ENCODE peak calls at places on chromosomes 2 and 18, in six cellular contexts. A, T, Y, E, C and R are unnamed samples.
A peak's percentile ranks its signal among the peaks of the same experiment; 100 is the strongest.

GRCh38 chr2:232588680-232589585 is 38.4 kb downstream of the EIF4E2 start:
- DNase-seq in A (peak; percentile 34), T (no peak), Y (peak; percentile 67), E (peak; percentile 85), C (no peak), R (peak; percentile 69)

GRCh38 chr2:82675186-82675585 is 1783.9 kb downstream of the SUCLG1 start:
- DNase-seq in A (no peak), T (no peak), Y (no peak), E (no peak), C (no peak), R (no peak)

GRCh38 chr2:48315847-48316194 is 214.1 kb upstream of the STON1 start:
- DNase-seq in A (no peak), T (no peak), Y (no peak), E (no peak), C (no peak), R (no peak)

GRCh38 chr2:48144777-48145176 is 238.5 kb upstream of the FBXO11 start:
- DNase-seq in A (no peak), T (no peak), Y (no peak), E (no peak), C (no peak), R (no peak)

GRCh38 chr2:176827269-176827668 is 385.3 kb upstream of the HNRNPA3 start:
- DNase-seq in A (no peak), T (no peak), Y (no peak), E (no peak), C (no peak), R (no peak)

GRCh38 chr18:7812431-7813063 is 245.4 kb downstream of the PTPRM start:
- DNase-seq in A (no peak), T (no peak), Y (no peak), E (no peak), C (no peak), R (no peak)

GRCh38 chr2:70888925-70889715 is 46.6 kb upstream of the ATP6V1B1 start:
- DNase-seq in A (no peak), T (no peak), Y (no peak), E (no peak), C (peak; percentile 83), R (no peak)

GRCh38 chr2:171541202-171541884 is 19.1 kb downstream of the CYBRD1 start:
- DNase-seq in A (no peak), T (no peak), Y (no peak), E (no peak), C (no peak), R (no peak)

GRCh38 chr18:74745658-74746403 is 148.2 kb downstream of the ZNF407 start:
- DNase-seq in A (no peak), T (no peak), Y (no peak), E (no peak), C (no peak), R (no peak)

GRCh38 chr2:61714210-61714609 is 139.7 kb downstream of the FAM161A start:
- DNase-seq in A (peak; percentile 61), T (no peak), Y (no peak), E (peak; percentile 87), C (no peak), R (peak; percentile 81)

GRCh38 chr18:4125246-4125938 is 329.7 kb downstream of the DLGAP1 start:
- DNase-seq in A (peak; percentile 32), T (no peak), Y (no peak), E (no peak), C (no peak), R (peak; percentile 30)

GRCh38 chr2:184210329-184210728 is 388.0 kb upstream of the ZNF804A start:
- DNase-seq in A (no peak), T (no peak), Y (no peak), E (no peak), C (no peak), R (no peak)

GRCh38 chr2:37670378-37671012 is 947 bp downstream of the CDC42EP3 start:
- DNase-seq in A (no peak), T (no peak), Y (no peak), E (no peak), C (no peak), R (no peak)

GRCh38 chr2:33336036-33336625 is 140.3 kb upstream of the RASGRP3 start:
- DNase-seq in A (no peak), T (no peak), Y (no peak), E (no peak), C (no peak), R (no peak)

GRCh38 chr18:57576316-57576715 is 10.2 kb downstream of the FECH start:
- DNase-seq in A (no peak), T (no peak), Y (no peak), E (no peak), C (no peak), R (no peak)

GRCh38 chr2:130370490-130370889 is 14.6 kb downstream of the PTPN18 start:
- DNase-seq in A (no peak), T (no peak), Y (no peak), E (no peak), C (no peak), R (no peak)

GRCh38 chr2:130372833-130373807 is 17.3 kb downstream of the PTPN18 start:
- DNase-seq in A (no peak), T (no peak), Y (no peak), E (no peak), C (peak; percentile 63), R (no peak)

GRCh38 chr2:130373808-130374365 is 18.0 kb downstream of the PTPN18 start:
- DNase-seq in A (no peak), T (no peak), Y (no peak), E (no peak), C (no peak), R (no peak)

GRCh38 chr2:130371723-130372054 is 15.8 kb downstream of the PTPN18 start:
- DNase-seq in A (no peak), T (no peak), Y (peak; percentile 29), E (no peak), C (no peak), R (no peak)

GRCh38 chr2:130372055-130372832 is 16.4 kb downstream of the PTPN18 start:
- DNase-seq in A (peak; percentile 91), T (peak; percentile 79), Y (peak; percentile 59), E (peak; percentile 91), C (peak; percentile 99), R (peak; percentile 74)
- TF ChIP-seq POLR2A in A (peak; percentile 54), T (peak; percentile 77), Y (peak; percentile 48), E (peak; percentile 64), C (peak; percentile 63), R (peak; percentile 14)

DNA sequence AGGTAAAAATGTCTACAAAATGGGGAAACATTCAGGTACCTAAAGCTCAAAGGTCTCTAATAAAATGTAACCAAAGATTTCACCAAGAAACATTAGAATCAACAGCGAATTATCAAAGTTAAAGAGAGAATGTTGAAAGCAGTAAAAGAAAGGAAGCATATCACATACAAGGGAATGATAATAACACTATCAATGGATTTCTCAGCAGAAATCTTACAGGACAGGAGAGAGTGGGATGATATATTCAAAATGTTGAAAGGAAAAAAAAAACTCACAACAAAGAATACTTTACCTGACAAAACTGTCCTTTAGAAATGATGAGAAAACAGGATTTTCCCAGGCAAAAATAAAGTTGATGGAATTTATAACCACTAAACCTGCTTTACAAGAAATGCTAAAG is 591.2 kb upstream of the POU3F3 start:
- DNase-seq in A (no peak), T (no peak), Y (no peak), E (no peak), C (no peak), R (no peak)
- TF ChIP-seq POLR2A in A (no peak), T (no peak), Y (no peak), E (no peak), C (no peak), R (no peak)

DNA sequence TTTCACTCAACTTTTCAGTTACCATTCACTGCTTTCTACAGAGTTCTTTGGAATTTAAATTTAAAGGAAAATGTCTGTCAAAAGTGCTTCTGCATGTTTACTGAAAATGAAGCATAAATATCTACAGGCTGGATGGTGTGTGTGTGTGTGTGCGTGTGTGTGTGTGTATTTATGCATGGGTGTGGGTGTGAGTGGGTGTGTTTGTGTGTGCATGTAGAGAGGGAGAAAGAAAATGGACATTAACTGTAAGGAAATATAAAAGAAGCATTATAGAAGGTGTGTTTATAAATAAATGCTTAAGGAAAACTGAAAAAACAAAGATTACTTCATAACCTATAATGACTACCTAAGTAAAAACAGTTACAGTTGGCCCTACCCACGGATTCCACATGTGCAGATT is 43.2 kb downstream of the FANCL start:
- DNase-seq in A (no peak), T (no peak), Y (no peak), E (no peak), C (no peak), R (no peak)
- TF ChIP-seq POLR2A in A (no peak), T (no peak), Y (no peak), E (no peak), C (no peak), R (no peak)

GRCh38 chr2:27053321-27053720 is 1.9 kb downstream of the AGBL5 start:
- DNase-seq in A (no peak), T (no peak), Y (no peak), E (no peak), C (peak; percentile 61), R (no peak)

GRCh38 chr2:27050996-27051901 is at the start of gene AGBL5:
- DNase-seq in A (peak; percentile 95), T (peak; percentile 99), Y (peak; percentile 96), E (peak; percentile 93), C (peak; percentile 96), R (peak; percentile 94)

GRCh38 chr2:27051902-27052645 is 606 bp downstream of the AGBL5 start:
- DNase-seq in A (no peak), T (no peak), Y (no peak), E (peak; percentile 49), C (no peak), R (peak; percentile 35)

GRCh38 chr2:27049422-27050280 is 1.8 kb upstream of the AGBL5 start:
- DNase-seq in A (peak; percentile 45), T (peak; percentile 74), Y (no peak), E (no peak), C (peak; percentile 91), R (no peak)

DNA sequence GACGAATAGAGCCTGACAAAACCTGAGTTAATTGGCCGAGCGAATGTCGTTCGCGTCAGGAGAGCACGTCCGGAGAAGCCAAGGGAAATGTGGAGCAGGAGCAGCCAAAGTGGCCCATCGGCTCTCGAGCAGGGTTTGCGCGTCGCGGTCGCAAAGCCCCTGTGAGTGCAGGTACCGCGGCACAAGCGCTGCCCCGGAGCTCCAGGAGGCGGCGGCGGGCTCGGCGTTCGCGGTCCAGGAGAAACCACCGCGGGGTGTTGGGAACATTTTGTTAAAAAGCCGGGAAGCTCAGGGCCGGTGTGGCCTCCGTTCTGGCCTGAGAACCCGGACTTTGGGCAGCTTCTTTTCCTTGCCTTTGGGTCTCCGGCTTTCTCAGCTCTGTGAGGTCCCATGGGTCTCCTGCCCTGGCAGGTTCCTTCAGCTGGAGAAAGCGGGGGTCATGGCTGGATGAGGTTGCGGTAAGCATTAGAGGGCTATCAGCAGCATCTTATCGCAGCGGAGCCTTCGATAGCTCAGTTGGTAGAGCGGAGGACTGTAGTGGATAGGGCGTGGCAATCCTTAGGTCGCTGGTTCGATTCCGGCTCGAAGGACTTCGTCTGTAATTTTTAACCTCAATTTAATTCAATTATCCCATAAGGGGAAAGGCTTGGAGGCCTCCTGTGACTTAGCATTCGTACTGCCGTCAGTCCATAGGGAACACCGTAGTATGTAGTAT is 1.0 kb upstream of the AGBL5 start:
- DNase-seq in A (peak; percentile 94), T (peak; percentile 80), Y (peak; percentile 92), E (peak; percentile 95), C (peak; percentile 94), R (peak; percentile 91)
- TF ChIP-seq POLR2A in A (no peak), T (peak; percentile 3), Y (no peak), E (peak; percentile 54), C (no peak), R (peak; percentile 9)

GRCh38 chr2:237577458-237577857 is 11.1 kb downstream of the PRLH start:
- DNase-seq in A (no peak), T (no peak), Y (no peak), E (no peak), C (no peak), R (no peak)
- TF ChIP-seq POLR2A in A (no peak), T (no peak), Y (no peak), E (no peak), C (no peak), R (no peak)

GRCh38 chr18:12679183-12679786 is 21.4 kb upstream of the SPIRE1 start:
- DNase-seq in A (peak; percentile 79), T (no peak), Y (no peak), E (no peak), C (no peak), R (peak; percentile 40)
- TF ChIP-seq POLR2A in A (peak; percentile 77), T (no peak), Y (no peak), E (peak; percentile 35), C (no peak), R (peak; percentile 45)